ENCODE peak calls at places on chromosome 10, in five cellular contexts. H is HCT116, X is pancreas, M is adrenal gland, E is WTC11. D is an unnamed sample.

GRCh38 chr10:663466-663751 is 26.1 kb downstream of the DIP2C start:
- DNase-seq in H (no peak), M (no peak), X (no peak), E (no peak), D (no peak)

GRCh38 chr10:113739031-113739430 is 12.5 kb upstream of the PLEKHS1 start:
- DNase-seq in E (no peak), H (no peak), M (no peak), X (no peak), D (no peak)

GRCh38 chr10:128579902-128580301 is 453.7 kb upstream of the MKI67 start:
- DNase-seq in H (no peak), M (no peak), E (no peak), X (no peak), D (no peak)

GRCh38 chr10:129759214-129760002 is 204.7 kb downstream of the EBF3 start:
- DNase-seq in E (no peak), M (peak), H (no peak), X (peak), D (peak)

GRCh38 chr10:24449769-24450310 is 240.9 kb downstream of the KIAA1217 start:
- DNase-seq in M (no peak), X (no peak), E (no peak), H (no peak), D (no peak)

GRCh38 chr10:85916999-85917573 is 449.5 kb downstream of the GRID1 start:
- DNase-seq in M (no peak), E (no peak), H (no peak), X (no peak), D (no peak)

GRCh38 chr10:125472037-125472607 is 210.8 kb downstream of the TEX36 start:
- DNase-seq in H (no peak), M (no peak), E (no peak), X (no peak), D (no peak)

GRCh38 chr10:46537309-46537708 is 19.1 kb downstream of the GPRIN2 start:
- DNase-seq in H (no peak), X (no peak), M (no peak), E (peak), D (no peak)

GRCh38 chr10:78570633-78571032 is 498.1 kb upstream of the ZMIZ1 start:
- DNase-seq in M (no peak), E (no peak), H (no peak), X (no peak), D (no peak)

GRCh38 chr10:67790534-67791408 is 47.2 kb downstream of the DNAJC12 start:
- DNase-seq in M (no peak), E (no peak), H (peak), X (no peak), D (no peak)

GRCh38 chr10:49168821-49169495 is 19.2 kb downstream of the TMEM273 start:
- DNase-seq in X (no peak), E (no peak), H (no peak), M (no peak), D (no peak)

GRCh38 chr10:128631801-128632241 is 505.6 kb upstream of the MKI67 start:
- DNase-seq in H (peak), M (no peak), E (no peak), X (no peak), D (no peak)

GRCh38 chr10:115706482-115707076 is 566.4 kb downstream of the GFRA1 start:
- DNase-seq in X (no peak), E (no peak), H (peak), M (no peak), D (no peak)

GRCh38 chr10:3869036-3869435 is 84.0 kb upstream of the KLF6 start:
- DNase-seq in X (no peak), H (no peak), M (no peak), E (no peak), D (no peak)

GRCh38 chr10:13953371-13953770 is 366.6 kb downstream of the PRPF18 start:
- DNase-seq in E (no peak), M (no peak), H (no peak), X (no peak), D (no peak)

GRCh38 chr10:80708185-80708584 is 170.5 kb downstream of the SH2D4B start:
- DNase-seq in X (no peak), H (no peak), E (no peak), M (no peak), D (no peak)

GRCh38 chr10:34102237-34102673 is 712.8 kb downstream of the PARD3 start:
- DNase-seq in E (no peak), M (peak), H (no peak), X (no peak), D (no peak)

GRCh38 chr10:83943920-83944319 is 195.4 kb upstream of the GHITM start:
- DNase-seq in M (no peak), E (no peak), X (no peak), H (no peak), D (no peak)

GRCh38 chr10:44301781-44302400 is 83.0 kb downstream of the CXCL12 start:
- DNase-seq in E (no peak), M (no peak), H (no peak), X (no peak), D (no peak)

GRCh38 chr10:125444790-125445189 is 238.2 kb downstream of the TEX36 start:
- DNase-seq in H (no peak), E (peak), X (no peak), M (no peak), D (no peak)

GRCh38 chr10:127149613-127150081 is 46.7 kb downstream of the INSYN2A start:
- DNase-seq in X (no peak), E (no peak), M (no peak), H (no peak), D (no peak)

GRCh38 chr10:26292058-26292457 is 75.5 kb downstream of the GAD2 start:
- DNase-seq in M (no peak), X (no peak), E (no peak), H (no peak), D (no peak)

GRCh38 chr10:58513189-58514101 is 773 bp downstream of the BICC1 start:
- DNase-seq in M (peak), X (peak), E (peak), H (no peak), D (peak)

GRCh38 chr10:51876528-51876927 is 177.1 kb upstream of the CSTF2T start:
- DNase-seq in E (no peak), X (no peak), M (no peak), H (no peak), D (no peak)

GRCh38 chr10:55668326-55668922 is 692.6 kb downstream of the ZWINT start:
- DNase-seq in M (peak), H (no peak), X (no peak), E (peak), D (no peak)

GRCh38 chr10:109922353-109922975 is 847 bp downstream of the XPNPEP1 start:
- DNase-seq in E (no peak), X (no peak), H (no peak), M (no peak), D (no peak)

GRCh38 chr10:2488606-2489005 is 578.7 kb upstream of the PFKP start:
- DNase-seq in H (no peak), M (no peak), E (no peak), X (no peak), D (no peak)

GRCh38 chr10:18140149-18140956 is at the start of gene CACNB2:
- DNase-seq in M (peak), H (no peak), X (peak), E (peak), D (no peak)

GRCh38 chr10:104642311-104643022 is 1.4 kb downstream of the SORCS3 start:
- DNase-seq in M (peak), H (no peak), X (peak), E (peak), D (no peak)

GRCh38 chr10:114779803-114780609 is 41.6 kb upstream of the FHIP2A start:
- DNase-seq in H (peak), X (no peak), E (no peak), M (no peak), D (no peak)

GRCh38 chr10:49592726-49593563 is 17.2 kb upstream of the SLC18A3 start:
- DNase-seq in M (peak), E (peak), X (peak), H (peak), D (no peak)

GRCh38 chr10:78925800-78926319 is 142.9 kb upstream of the ZMIZ1 start:
- DNase-seq in M (no peak), X (no peak), H (no peak), E (no peak), D (no peak)

GRCh38 chr10:69186524-69186923 is 6.5 kb downstream of the SUPV3L1 start:
- DNase-seq in M (no peak), H (no peak), X (no peak), E (no peak), D (no peak)

GRCh38 chr10:73838008-73838567 is 26.7 kb upstream of the NDST2 start:
- DNase-seq in M (no peak), X (no peak), E (no peak), H (no peak), D (no peak)

GRCh38 chr10:32938554-32939061 is 19.4 kb downstream of the ITGB1 start:
- DNase-seq in X (no peak), E (no peak), M (peak), H (no peak), D (no peak)

DNA sequence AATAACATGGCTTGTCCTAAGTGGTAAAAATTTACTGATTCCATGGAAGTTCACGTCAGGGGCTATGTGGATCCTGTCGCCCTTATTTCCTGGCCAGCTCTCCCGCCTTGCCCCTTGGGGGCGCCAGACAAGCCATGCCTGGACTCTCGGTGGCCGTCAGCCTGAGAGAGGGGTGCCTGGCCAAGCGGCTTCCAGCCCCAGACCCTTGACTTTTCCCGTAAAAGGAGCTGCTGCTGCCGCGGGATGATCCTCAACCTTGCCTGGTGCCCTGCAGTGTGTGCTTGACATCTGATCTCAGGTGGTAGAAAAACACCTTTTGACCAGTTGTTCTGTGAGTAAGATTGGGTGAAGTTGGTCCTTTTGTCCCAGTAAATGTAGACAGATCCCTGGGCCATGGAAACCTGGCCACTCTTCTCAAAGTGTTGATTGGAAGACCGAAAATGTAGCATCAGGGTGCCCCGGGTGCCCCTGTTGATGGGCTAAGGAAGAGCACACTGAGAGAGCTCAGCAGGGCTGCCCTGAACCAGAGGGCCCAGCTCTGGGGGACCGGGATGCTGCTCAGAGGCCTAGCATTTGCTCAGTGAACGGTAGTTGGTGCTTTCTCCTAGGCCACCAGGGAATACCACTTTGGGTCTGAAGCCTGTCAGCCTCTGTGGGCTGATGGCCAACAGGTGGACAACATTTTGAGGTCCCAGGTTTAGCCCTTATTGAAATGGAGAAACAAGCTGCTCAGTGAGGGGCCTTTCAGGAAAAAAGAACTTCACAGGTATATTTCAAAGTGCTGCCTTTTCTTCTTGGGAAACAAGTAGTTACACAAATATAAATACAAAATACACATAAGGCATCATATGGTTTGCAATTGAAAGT is 162.5 kb downstream of the LRMDA start:
- DNase-seq in X (no peak), E (peak), H (no peak), M (no peak), D (no peak)
- TF ChIP-seq CTCF in X (no peak), E (peak), H (peak), M (no peak), D (peak)

GRCh38 chr10:119265691-119266090 is 58.3 kb downstream of the GRK5 start:
- DNase-seq in E (no peak), H (no peak), M (no peak), X (no peak), D (peak)
- TF ChIP-seq CTCF in E (no peak), H (no peak), M (no peak), X (no peak), D (no peak)

DNA sequence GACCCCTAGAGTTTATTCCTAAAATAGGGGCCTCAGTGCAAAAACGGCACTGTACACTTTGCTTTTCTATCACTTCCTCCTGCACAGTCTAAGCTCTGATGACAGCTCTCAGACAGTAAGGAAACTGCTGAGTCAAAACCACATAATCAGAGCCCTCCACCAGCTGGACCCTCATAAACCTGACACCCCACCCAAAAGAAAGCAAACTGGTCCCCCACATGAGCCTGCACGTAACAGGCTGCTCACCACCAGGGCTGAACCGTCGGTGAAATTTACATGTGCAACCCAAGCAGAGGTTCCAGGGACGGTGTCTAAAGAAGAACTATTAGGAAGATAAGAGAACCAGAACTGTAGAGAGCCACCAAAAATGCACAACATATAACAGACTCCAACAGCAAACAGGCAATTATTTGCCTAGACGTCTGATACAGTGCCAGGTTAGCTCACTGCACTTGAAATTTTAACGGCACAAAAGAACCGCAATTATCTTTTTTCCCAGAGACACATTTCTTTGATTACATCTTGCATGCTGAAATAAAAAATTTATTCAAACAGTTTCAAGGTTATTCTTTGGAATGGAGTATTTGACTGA is 19.6 kb downstream of the SGMS1 start:
- DNase-seq in X (no peak), E (no peak), M (no peak), H (no peak), D (no peak)
- TF ChIP-seq CTCF in X (no peak), E (no peak), M (peak), H (no peak), D (no peak)

DNA sequence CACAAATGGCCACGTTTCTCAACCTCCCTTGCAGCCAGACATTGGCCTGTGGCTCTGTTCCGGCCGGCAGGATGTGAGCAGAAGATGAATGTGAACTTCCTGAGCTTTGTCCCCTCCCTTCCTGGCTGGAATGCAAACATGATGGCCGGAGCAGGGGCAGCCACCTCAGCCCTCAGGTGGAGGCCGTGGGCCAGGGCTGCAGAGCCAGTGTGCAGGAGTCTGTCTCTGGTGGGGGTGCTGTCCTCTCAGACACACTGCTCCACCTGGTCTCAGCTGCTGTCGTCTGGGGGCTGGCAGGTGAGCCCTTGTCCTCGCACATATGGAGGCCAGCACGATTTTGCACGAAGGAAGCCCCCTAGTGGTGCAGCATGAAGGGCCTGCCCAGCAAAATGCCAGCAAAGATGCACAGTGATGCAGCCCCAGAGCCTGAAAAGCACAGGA is 25.3 kb upstream of the PWWP2B start:
- DNase-seq in X (peak), E (no peak), M (no peak), H (peak), D (peak)
- TF ChIP-seq CTCF in X (no peak), E (peak), M (no peak), H (peak), D (peak)

DNA sequence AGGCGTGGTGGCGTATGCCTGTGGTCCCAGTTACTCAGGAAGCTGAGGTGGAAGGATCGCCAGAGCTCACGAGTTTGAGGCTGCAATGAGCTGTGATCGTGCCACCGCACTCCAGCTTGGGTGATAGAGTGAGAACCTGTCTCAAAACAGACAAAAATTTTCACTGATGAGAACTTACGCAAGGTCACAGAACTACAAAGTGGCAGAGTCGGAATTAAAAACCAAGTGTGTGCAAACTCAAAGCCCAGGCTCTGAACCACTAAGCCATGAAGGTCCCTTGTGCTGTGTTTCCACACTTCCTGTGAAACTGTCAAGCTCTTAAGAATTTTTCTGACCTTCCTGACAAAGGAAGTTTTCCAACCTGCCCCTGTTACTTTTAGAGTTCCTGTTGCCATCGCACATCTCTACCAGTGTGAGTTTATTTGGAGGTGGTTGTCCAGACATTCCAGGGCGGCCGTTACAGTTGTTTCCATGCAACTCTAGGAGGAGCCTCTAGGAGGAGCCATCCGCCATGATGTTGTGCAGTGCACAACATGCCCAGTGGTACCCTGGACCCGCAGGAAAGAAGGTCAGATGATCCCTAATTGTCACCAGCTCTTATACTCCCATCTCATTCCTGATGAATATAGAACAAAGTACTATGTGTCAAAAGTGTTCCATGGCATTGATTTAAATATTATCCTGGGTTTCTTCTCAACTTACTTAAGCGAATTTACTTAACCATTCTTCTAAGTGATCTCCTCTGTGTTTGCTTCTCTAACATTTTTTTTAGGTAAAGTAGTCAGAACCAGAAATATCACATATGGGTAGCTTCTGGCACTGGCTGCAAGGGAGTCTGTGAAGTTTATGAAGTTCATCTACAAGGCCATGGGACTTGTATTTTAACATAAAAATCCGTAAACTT is 49.0 kb upstream of the LYZL1 start:
- DNase-seq in E (peak), H (peak), M (peak), X (no peak), D (no peak)
- TF ChIP-seq CTCF in E (peak), H (peak), M (no peak), X (no peak), D (peak)

GRCh38 chr10:70530315-70530714 is 51.7 kb downstream of the PALD1 start:
- DNase-seq in M (no peak), E (no peak), X (no peak), H (no peak), D (no peak)

GRCh38 chr10:70534281-70534680 is 55.7 kb downstream of the PALD1 start:
- DNase-seq in M (no peak), E (no peak), H (no peak), X (no peak), D (peak)

GRCh38 chr10:70532554-70533188 is 54.1 kb downstream of the PALD1 start:
- DNase-seq in X (no peak), H (no peak), M (no peak), E (no peak), D (peak)

GRCh38 chr10:70535451-70535850 is 56.9 kb downstream of the PALD1 start:
- DNase-seq in M (no peak), X (no peak), H (no peak), E (no peak), D (no peak)

GRCh38 chr10:70533189-70533558 is 54.6 kb downstream of the PALD1 start:
- DNase-seq in X (no peak), M (no peak), H (no peak), E (no peak), D (no peak)
- TF ChIP-seq CTCF in X (no peak), M (no peak), H (no peak), E (no peak), D (no peak)

GRCh38 chr10:121695731-121696464 is 97.7 kb upstream of the FGFR2 start:
- DNase-seq in M (no peak), E (no peak), X (no peak), H (no peak), D (no peak)

GRCh38 chr10:121694966-121695340 is 96.7 kb upstream of the FGFR2 start:
- DNase-seq in M (no peak), E (no peak), X (no peak), H (no peak), D (no peak)

GRCh38 chr10:121698902-121699301 is 100.7 kb upstream of the FGFR2 start:
- DNase-seq in X (no peak), E (no peak), M (no peak), H (no peak), D (no peak)

GRCh38 chr10:121698336-121698735 is 100.1 kb upstream of the FGFR2 start:
- DNase-seq in M (no peak), X (no peak), H (no peak), E (no peak), D (no peak)

GRCh38 chr10:121696854-121697253 is 98.6 kb upstream of the FGFR2 start:
- DNase-seq in M (peak), H (peak), X (no peak), E (peak), D (no peak)
- TF ChIP-seq CTCF in M (peak), H (peak), X (no peak), E (peak), D (peak)

D was measured in chondrocyte.